ENCODE peak calls at places on chromosomes 3 and 15, in nine cellular contexts. One of them, this sample, is unnamed.

GRCh38 chr3:71690222-71690821 is 34.9 kb downstream of the EIF4E3 start:
- DNase-seq in HT1080: peak
- DNase-seq in SK-N-MC: no peak
- DNase-seq in iris pigment epithelial cell: peak
- DNase-seq in NCI-H774: no peak
- DNase-seq in anterior cingulate cortex: no peak
- DNase-seq in D721Med: no peak
- DNase-seq in T-helper 2 cell: no peak
- DNase-seq in SIG-M5: no peak
- DNase-seq in this sample: peak

GRCh38 chr15:92714071-92714456 is 58.5 kb upstream of the FAM174B start:
- DNase-seq in D721Med: no peak
- DNase-seq in SIG-M5: no peak
- DNase-seq in T-helper 2 cell: no peak
- DNase-seq in anterior cingulate cortex: no peak
- DNase-seq in HT1080: no peak
- DNase-seq in iris pigment epithelial cell: peak
- DNase-seq in NCI-H774: peak
- DNase-seq in SK-N-MC: no peak
- DNase-seq in this sample: peak

GRCh38 chr3:42876940-42877720 is 1.5 kb upstream of the CYP8B1 start:
- DNase-seq in T-helper 2 cell: no peak
- DNase-seq in iris pigment epithelial cell: no peak
- DNase-seq in D721Med: no peak
- DNase-seq in NCI-H774: no peak
- DNase-seq in anterior cingulate cortex: no peak
- DNase-seq in HT1080: no peak
- DNase-seq in SK-N-MC: no peak
- DNase-seq in SIG-M5: no peak
- DNase-seq in this sample: no peak

GRCh38 chr3:4564928-4565586 is 71.9 kb downstream of the ITPR1 start:
- DNase-seq in SK-N-MC: no peak
- DNase-seq in T-helper 2 cell: no peak
- DNase-seq in NCI-H774: no peak
- DNase-seq in SIG-M5: no peak
- DNase-seq in anterior cingulate cortex: no peak
- DNase-seq in HT1080: no peak
- DNase-seq in iris pigment epithelial cell: no peak
- DNase-seq in D721Med: no peak
- DNase-seq in this sample: no peak

GRCh38 chr3:29822051-29822450 is 541.2 kb downstream of the RBMS3 start:
- DNase-seq in D721Med: no peak
- DNase-seq in NCI-H774: no peak
- DNase-seq in T-helper 2 cell: no peak
- DNase-seq in anterior cingulate cortex: no peak
- DNase-seq in SIG-M5: no peak
- DNase-seq in HT1080: peak
- DNase-seq in iris pigment epithelial cell: peak
- DNase-seq in SK-N-MC: no peak
- DNase-seq in this sample: peak

GRCh38 chr15:62391565-62392262 is 226.6 kb upstream of the C2CD4B start:
- DNase-seq in anterior cingulate cortex: peak
- DNase-seq in SK-N-MC: no peak
- DNase-seq in T-helper 2 cell: peak
- DNase-seq in NCI-H774: no peak
- DNase-seq in HT1080: no peak
- DNase-seq in D721Med: no peak
- DNase-seq in iris pigment epithelial cell: peak
- DNase-seq in SIG-M5: no peak
- DNase-seq in this sample: peak

GRCh38 chr3:165185707-165186327 is 10.4 kb downstream of the SLITRK3 start:
- DNase-seq in T-helper 2 cell: no peak
- DNase-seq in SIG-M5: no peak
- DNase-seq in D721Med: no peak
- DNase-seq in anterior cingulate cortex: no peak
- DNase-seq in SK-N-MC: peak
- DNase-seq in HT1080: peak
- DNase-seq in NCI-H774: peak
- DNase-seq in iris pigment epithelial cell: peak
- DNase-seq in this sample: peak

GRCh38 chr15:34437687-34438086 is at the start of gene GOLGA8A:
- DNase-seq in HT1080: peak
- DNase-seq in SK-N-MC: peak
- DNase-seq in D721Med: peak
- DNase-seq in iris pigment epithelial cell: peak
- DNase-seq in SIG-M5: no peak
- DNase-seq in NCI-H774: peak
- DNase-seq in T-helper 2 cell: peak
- DNase-seq in anterior cingulate cortex: peak
- DNase-seq in this sample: no peak

GRCh38 chr3:134342269-134342668 is 32.0 kb downstream of the AMOTL2 start:
- DNase-seq in SK-N-MC: no peak
- DNase-seq in iris pigment epithelial cell: no peak
- DNase-seq in D721Med: no peak
- DNase-seq in T-helper 2 cell: no peak
- DNase-seq in anterior cingulate cortex: no peak
- DNase-seq in HT1080: no peak
- DNase-seq in SIG-M5: no peak
- DNase-seq in NCI-H774: no peak
- DNase-seq in this sample: no peak

GRCh38 chr3:168863561-168863960 is 767.8 kb upstream of the GOLIM4 start:
- DNase-seq in SIG-M5: no peak
- DNase-seq in anterior cingulate cortex: no peak
- DNase-seq in NCI-H774: no peak
- DNase-seq in iris pigment epithelial cell: no peak
- DNase-seq in T-helper 2 cell: no peak
- DNase-seq in SK-N-MC: no peak
- DNase-seq in D721Med: no peak
- DNase-seq in HT1080: no peak
- DNase-seq in this sample: no peak

GRCh38 chr15:79025201-79025600 is 65.4 kb downstream of the RASGRF1 start:
- DNase-seq in SIG-M5: no peak
- DNase-seq in D721Med: no peak
- DNase-seq in NCI-H774: no peak
- DNase-seq in iris pigment epithelial cell: no peak
- DNase-seq in T-helper 2 cell: no peak
- DNase-seq in SK-N-MC: no peak
- DNase-seq in HT1080: no peak
- DNase-seq in anterior cingulate cortex: no peak
- DNase-seq in this sample: no peak

GRCh38 chr3:48656841-48657281 is 5.8 kb downstream of the CELSR3 start:
- DNase-seq in iris pigment epithelial cell: no peak
- DNase-seq in SIG-M5: no peak
- DNase-seq in NCI-H774: no peak
- DNase-seq in HT1080: no peak
- DNase-seq in anterior cingulate cortex: no peak
- DNase-seq in SK-N-MC: no peak
- DNase-seq in D721Med: no peak
- DNase-seq in T-helper 2 cell: peak
- DNase-seq in this sample: no peak

GRCh38 chr3:52473031-52473430 is 17.6 kb downstream of the NISCH start:
- DNase-seq in SK-N-MC: no peak
- DNase-seq in SIG-M5: no peak
- DNase-seq in T-helper 2 cell: no peak
- DNase-seq in HT1080: no peak
- DNase-seq in D721Med: no peak
- DNase-seq in NCI-H774: no peak
- DNase-seq in iris pigment epithelial cell: no peak
- DNase-seq in anterior cingulate cortex: no peak
- DNase-seq in this sample: no peak

GRCh38 chr3:119323401-119324107 is 29.4 kb downstream of the ARHGAP31 start:
- DNase-seq in D721Med: no peak
- DNase-seq in HT1080: no peak
- DNase-seq in SIG-M5: no peak
- DNase-seq in anterior cingulate cortex: no peak
- DNase-seq in NCI-H774: no peak
- DNase-seq in T-helper 2 cell: peak
- DNase-seq in SK-N-MC: no peak
- DNase-seq in iris pigment epithelial cell: no peak
- DNase-seq in this sample: no peak

GRCh38 chr3:170007031-170007663 is 30.6 kb upstream of the GPR160 start:
- DNase-seq in SIG-M5: peak
- DNase-seq in NCI-H774: no peak
- DNase-seq in iris pigment epithelial cell: peak
- DNase-seq in SK-N-MC: no peak
- DNase-seq in D721Med: no peak
- DNase-seq in HT1080: peak
- DNase-seq in T-helper 2 cell: no peak
- DNase-seq in anterior cingulate cortex: no peak
- DNase-seq in this sample: peak

GRCh38 chr15:90483012-90483307 is 46.8 kb upstream of the CRTC3 start:
- DNase-seq in iris pigment epithelial cell: no peak
- DNase-seq in D721Med: no peak
- DNase-seq in SK-N-MC: no peak
- DNase-seq in T-helper 2 cell: no peak
- DNase-seq in HT1080: no peak
- DNase-seq in anterior cingulate cortex: no peak
- DNase-seq in NCI-H774: no peak
- DNase-seq in SIG-M5: no peak
- DNase-seq in this sample: no peak

GRCh38 chr15:77589839-77590238 is 42.9 kb downstream of the LINGO1 start:
- DNase-seq in HT1080: peak
- DNase-seq in iris pigment epithelial cell: no peak
- DNase-seq in NCI-H774: no peak
- DNase-seq in SIG-M5: no peak
- DNase-seq in anterior cingulate cortex: peak
- DNase-seq in T-helper 2 cell: no peak
- DNase-seq in SK-N-MC: no peak
- DNase-seq in D721Med: no peak
- DNase-seq in this sample: no peak

GRCh38 chr3:171801738-171802600 is 8.3 kb downstream of the PLD1 start:
- DNase-seq in SK-N-MC: no peak
- DNase-seq in iris pigment epithelial cell: peak
- DNase-seq in SIG-M5: no peak
- DNase-seq in HT1080: peak
- DNase-seq in anterior cingulate cortex: no peak
- DNase-seq in T-helper 2 cell: no peak
- DNase-seq in D721Med: no peak
- DNase-seq in NCI-H774: no peak
- DNase-seq in this sample: peak

GRCh38 chr15:65232520-65232919 is 21.2 kb upstream of the CILP start:
- DNase-seq in NCI-H774: no peak
- DNase-seq in anterior cingulate cortex: no peak
- DNase-seq in SK-N-MC: no peak
- DNase-seq in D721Med: no peak
- DNase-seq in HT1080: no peak
- DNase-seq in SIG-M5: no peak
- DNase-seq in T-helper 2 cell: no peak
- DNase-seq in iris pigment epithelial cell: no peak
- DNase-seq in this sample: no peak

GRCh38 chr15:58921267-58921666 is 12.2 kb downstream of the SLTM start:
- DNase-seq in HT1080: no peak
- DNase-seq in D721Med: no peak
- DNase-seq in SK-N-MC: no peak
- DNase-seq in SIG-M5: no peak
- DNase-seq in anterior cingulate cortex: no peak
- DNase-seq in NCI-H774: no peak
- DNase-seq in iris pigment epithelial cell: no peak
- DNase-seq in T-helper 2 cell: no peak
- DNase-seq in this sample: no peak

GRCh38 chr3:30042274-30042859 is 564.0 kb upstream of the TGFBR2 start:
- DNase-seq in anterior cingulate cortex: peak
- DNase-seq in iris pigment epithelial cell: peak
- DNase-seq in T-helper 2 cell: peak
- DNase-seq in SK-N-MC: peak
- DNase-seq in NCI-H774: peak
- DNase-seq in D721Med: no peak
- DNase-seq in SIG-M5: no peak
- DNase-seq in HT1080: peak
- DNase-seq in this sample: peak

GRCh38 chr3:29267231-29267630 is 13.6 kb upstream of the RBMS3 start:
- DNase-seq in SK-N-MC: no peak
- DNase-seq in NCI-H774: no peak
- DNase-seq in iris pigment epithelial cell: no peak
- DNase-seq in HT1080: no peak
- DNase-seq in D721Med: no peak
- DNase-seq in SIG-M5: no peak
- DNase-seq in T-helper 2 cell: no peak
- DNase-seq in anterior cingulate cortex: no peak
- DNase-seq in this sample: no peak

GRCh38 chr15:42253300-42253699 is 19.7 kb upstream of the GANC start:
- DNase-seq in T-helper 2 cell: no peak
- DNase-seq in iris pigment epithelial cell: no peak
- DNase-seq in HT1080: no peak
- DNase-seq in D721Med: no peak
- DNase-seq in anterior cingulate cortex: no peak
- DNase-seq in SK-N-MC: no peak
- DNase-seq in NCI-H774: no peak
- DNase-seq in SIG-M5: no peak
- DNase-seq in this sample: no peak

GRCh38 chr15:38528279-38528678 is 36.3 kb downstream of the RASGRP1 start:
- DNase-seq in SK-N-MC: no peak
- DNase-seq in HT1080: peak
- DNase-seq in NCI-H774: no peak
- DNase-seq in D721Med: no peak
- DNase-seq in T-helper 2 cell: no peak
- DNase-seq in iris pigment epithelial cell: peak
- DNase-seq in anterior cingulate cortex: no peak
- DNase-seq in SIG-M5: no peak
- DNase-seq in this sample: peak

GRCh38 chr15:72902245-72902928 is 118.8 kb upstream of the ADPGK start:
- DNase-seq in T-helper 2 cell: no peak
- DNase-seq in HT1080: no peak
- DNase-seq in SK-N-MC: no peak
- DNase-seq in D721Med: no peak
- DNase-seq in anterior cingulate cortex: peak
- DNase-seq in iris pigment epithelial cell: peak
- DNase-seq in NCI-H774: no peak
- DNase-seq in SIG-M5: no peak
- DNase-seq in this sample: peak

GRCh38 chr15:25178835-25179672 is 224.3 kb downstream of the SNRPN start:
- DNase-seq in anterior cingulate cortex: no peak
- DNase-seq in iris pigment epithelial cell: no peak
- DNase-seq in D721Med: peak
- DNase-seq in T-helper 2 cell: peak
- DNase-seq in SK-N-MC: no peak
- DNase-seq in HT1080: no peak
- DNase-seq in SIG-M5: no peak
- DNase-seq in NCI-H774: no peak
- DNase-seq in this sample: no peak

GRCh38 chr15:41790756-41791546 is 16.7 kb downstream of the MAPKBP1 start:
- DNase-seq in D721Med: no peak
- DNase-seq in T-helper 2 cell: no peak
- DNase-seq in anterior cingulate cortex: no peak
- DNase-seq in HT1080: peak
- DNase-seq in SK-N-MC: no peak
- DNase-seq in NCI-H774: no peak
- DNase-seq in iris pigment epithelial cell: peak
- DNase-seq in SIG-M5: no peak
- DNase-seq in this sample: peak

GRCh38 chr3:184227481-184227935 is 1.9 kb upstream of the VWA5B2 start:
- DNase-seq in anterior cingulate cortex: no peak
- DNase-seq in HT1080: no peak
- DNase-seq in T-helper 2 cell: peak
- DNase-seq in SIG-M5: no peak
- DNase-seq in iris pigment epithelial cell: no peak
- DNase-seq in SK-N-MC: no peak
- DNase-seq in NCI-H774: peak
- DNase-seq in D721Med: no peak
- DNase-seq in this sample: no peak

GRCh38 chr3:155377861-155378260 is 84.4 kb upstream of the STRIT1 start:
- DNase-seq in NCI-H774: no peak
- DNase-seq in anterior cingulate cortex: no peak
- DNase-seq in T-helper 2 cell: no peak
- DNase-seq in iris pigment epithelial cell: no peak
- DNase-seq in D721Med: no peak
- DNase-seq in SK-N-MC: no peak
- DNase-seq in HT1080: no peak
- DNase-seq in SIG-M5: no peak
- DNase-seq in this sample: no peak

GRCh38 chr3:50323614-50324199 is 1.2 kb upstream of the HYAL2 start:
- DNase-seq in iris pigment epithelial cell: no peak
- DNase-seq in T-helper 2 cell: no peak
- DNase-seq in SIG-M5: no peak
- DNase-seq in anterior cingulate cortex: no peak
- DNase-seq in D721Med: no peak
- DNase-seq in NCI-H774: no peak
- DNase-seq in HT1080: no peak
- DNase-seq in SK-N-MC: no peak
- DNase-seq in this sample: no peak

GRCh38 chr3:85758442-85758841 is 799.7 kb downstream of the CADM2 start:
- DNase-seq in SIG-M5: no peak
- DNase-seq in D721Med: no peak
- DNase-seq in SK-N-MC: no peak
- DNase-seq in HT1080: no peak
- DNase-seq in NCI-H774: no peak
- DNase-seq in iris pigment epithelial cell: no peak
- DNase-seq in T-helper 2 cell: no peak
- DNase-seq in anterior cingulate cortex: no peak
- DNase-seq in this sample: no peak